ENCODE peak calls at places on chromosomes 16 and 17, in six cellular contexts. One of them, this sample, is unnamed.

GRCh38 chr16:81526199-81526598 is 81.6 kb downstream of the CMIP start:
- DNase-seq in SK-N-SH: no peak
- DNase-seq in H7: no peak
- DNase-seq in colonic mucosa: no peak
- DNase-seq in neural progenitor cell: no peak
- DNase-seq in CD8-positive, alpha-beta memory T cell: no peak
- DNase-seq in this sample: no peak

GRCh38 chr16:82033683-82034300 is 1.3 kb upstream of the HSD17B2 start:
- DNase-seq in SK-N-SH: no peak
- DNase-seq in H7: no peak
- DNase-seq in colonic mucosa: no peak
- DNase-seq in neural progenitor cell: no peak
- DNase-seq in CD8-positive, alpha-beta memory T cell: no peak
- DNase-seq in this sample: no peak

GRCh38 chr17:82647593-82648164 is 565 bp downstream of the WDR45B start:
- DNase-seq in SK-N-SH: peak; percentile 89
- DNase-seq in H7: peak; percentile 91
- DNase-seq in colonic mucosa: peak; percentile 45
- DNase-seq in neural progenitor cell: peak; percentile 54
- DNase-seq in CD8-positive, alpha-beta memory T cell: peak; percentile 53
- DNase-seq in this sample: no peak

GRCh38 chr17:4143563-4144410 is 790 bp downstream of the CYB5D2 start:
- DNase-seq in SK-N-SH: peak; percentile 88
- DNase-seq in H7: peak; percentile 93
- DNase-seq in colonic mucosa: peak; percentile 90
- DNase-seq in neural progenitor cell: peak; percentile 97
- DNase-seq in CD8-positive, alpha-beta memory T cell: peak; percentile 86
- DNase-seq in this sample: peak; percentile 96

GRCh38 chr16:23508589-23509440 is 1.5 kb downstream of the GGA2 start:
- DNase-seq in SK-N-SH: no peak
- DNase-seq in H7: peak; percentile 47
- DNase-seq in colonic mucosa: peak; percentile 58
- DNase-seq in neural progenitor cell: peak; percentile 73
- DNase-seq in CD8-positive, alpha-beta memory T cell: no peak
- DNase-seq in this sample: no peak

GRCh38 chr16:88389191-88389590 is 6.4 kb downstream of the ZNF469 start:
- DNase-seq in SK-N-SH: no peak
- DNase-seq in H7: no peak
- DNase-seq in colonic mucosa: no peak
- DNase-seq in neural progenitor cell: no peak
- DNase-seq in CD8-positive, alpha-beta memory T cell: no peak
- DNase-seq in this sample: no peak

GRCh38 chr16:87068751-87069150 is 248.4 kb downstream of the C16orf95 start:
- DNase-seq in SK-N-SH: no peak
- DNase-seq in H7: no peak
- DNase-seq in colonic mucosa: no peak
- DNase-seq in neural progenitor cell: no peak
- DNase-seq in CD8-positive, alpha-beta memory T cell: no peak
- DNase-seq in this sample: no peak

GRCh38 chr16:22260490-22260889 is 36.7 kb upstream of the POLR3E start:
- DNase-seq in SK-N-SH: no peak
- DNase-seq in H7: no peak
- DNase-seq in colonic mucosa: no peak
- DNase-seq in neural progenitor cell: no peak
- DNase-seq in CD8-positive, alpha-beta memory T cell: no peak
- DNase-seq in this sample: no peak

GRCh38 chr16:64392456-64392855 is 729.4 kb downstream of the CDH11 start:
- DNase-seq in SK-N-SH: no peak
- DNase-seq in H7: no peak
- DNase-seq in colonic mucosa: no peak
- DNase-seq in neural progenitor cell: no peak
- DNase-seq in CD8-positive, alpha-beta memory T cell: no peak
- DNase-seq in this sample: no peak

GRCh38 chr17:81416612-81417011 is 21.4 kb downstream of the BAHCC1 start:
- DNase-seq in SK-N-SH: no peak
- DNase-seq in H7: no peak
- DNase-seq in colonic mucosa: peak; percentile 24
- DNase-seq in neural progenitor cell: no peak
- DNase-seq in CD8-positive, alpha-beta memory T cell: no peak
- DNase-seq in this sample: no peak

GRCh38 chr16:13307255-13307654 is 405.9 kb downstream of the SHISA9 start:
- DNase-seq in SK-N-SH: no peak
- DNase-seq in H7: no peak
- DNase-seq in colonic mucosa: no peak
- DNase-seq in neural progenitor cell: no peak
- DNase-seq in CD8-positive, alpha-beta memory T cell: no peak
- DNase-seq in this sample: no peak

GRCh38 chr16:79613009-79613408 is 12.5 kb upstream of the MAF start:
- DNase-seq in SK-N-SH: no peak
- DNase-seq in H7: no peak
- DNase-seq in colonic mucosa: no peak
- DNase-seq in neural progenitor cell: no peak
- DNase-seq in CD8-positive, alpha-beta memory T cell: no peak
- DNase-seq in this sample: no peak

GRCh38 chr16:48408688-48409087 is 23.5 kb upstream of the SIAH1 start:
- DNase-seq in SK-N-SH: no peak
- DNase-seq in H7: no peak
- DNase-seq in colonic mucosa: peak; percentile 62
- DNase-seq in neural progenitor cell: no peak
- DNase-seq in CD8-positive, alpha-beta memory T cell: no peak
- DNase-seq in this sample: peak; percentile 57

GRCh38 chr16:74738134-74738541 is 36.5 kb downstream of the FA2H start:
- DNase-seq in SK-N-SH: peak; percentile 17
- DNase-seq in H7: peak; percentile 64
- DNase-seq in colonic mucosa: peak; percentile 46
- DNase-seq in neural progenitor cell: peak; percentile 34
- DNase-seq in CD8-positive, alpha-beta memory T cell: no peak
- DNase-seq in this sample: no peak

GRCh38 chr16:17213974-17214373 is 256.8 kb downstream of the XYLT1 start:
- DNase-seq in SK-N-SH: no peak
- DNase-seq in H7: no peak
- DNase-seq in colonic mucosa: no peak
- DNase-seq in neural progenitor cell: no peak
- DNase-seq in CD8-positive, alpha-beta memory T cell: no peak
- DNase-seq in this sample: no peak

GRCh38 chr16:14487579-14487978 is 142.5 kb downstream of the PARN start:
- DNase-seq in SK-N-SH: peak; percentile 20
- DNase-seq in H7: no peak
- DNase-seq in colonic mucosa: peak; percentile 28
- DNase-seq in neural progenitor cell: no peak
- DNase-seq in CD8-positive, alpha-beta memory T cell: no peak
- DNase-seq in this sample: no peak

GRCh38 chr17:7633093-7633492 is 3.2 kb downstream of the SHBG start:
- DNase-seq in SK-N-SH: no peak
- DNase-seq in H7: peak; percentile 69
- DNase-seq in colonic mucosa: no peak
- DNase-seq in neural progenitor cell: no peak
- DNase-seq in CD8-positive, alpha-beta memory T cell: no peak
- DNase-seq in this sample: no peak

GRCh38 chr16:47787695-47788094 is 326.6 kb downstream of the PHKB start:
- DNase-seq in SK-N-SH: no peak
- DNase-seq in H7: peak; percentile 17
- DNase-seq in colonic mucosa: no peak
- DNase-seq in neural progenitor cell: peak; percentile 65
- DNase-seq in CD8-positive, alpha-beta memory T cell: no peak
- DNase-seq in this sample: no peak

GRCh38 chr17:56912105-56912999 is 1.5 kb downstream of the TRIM25 start:
- DNase-seq in SK-N-SH: no peak
- DNase-seq in H7: no peak
- DNase-seq in colonic mucosa: peak; percentile 52
- DNase-seq in neural progenitor cell: no peak
- DNase-seq in CD8-positive, alpha-beta memory T cell: no peak
- DNase-seq in this sample: no peak

GRCh38 chr16:59046335-59046734 is 312.2 kb upstream of the GOT2 start:
- DNase-seq in SK-N-SH: no peak
- DNase-seq in H7: no peak
- DNase-seq in colonic mucosa: no peak
- DNase-seq in neural progenitor cell: no peak
- DNase-seq in CD8-positive, alpha-beta memory T cell: no peak
- DNase-seq in this sample: no peak

GRCh38 chr17:253091-253846 is 71.8 kb upstream of the DOC2B start:
- DNase-seq in SK-N-SH: no peak
- DNase-seq in H7: no peak
- DNase-seq in colonic mucosa: peak; percentile 11
- DNase-seq in neural progenitor cell: no peak
- DNase-seq in CD8-positive, alpha-beta memory T cell: no peak
- DNase-seq in this sample: peak; percentile 37

GRCh38 chr16:165539-166374 is at the start of gene HBM:
- DNase-seq in SK-N-SH: peak; percentile 59
- DNase-seq in H7: peak; percentile 84
- DNase-seq in colonic mucosa: no peak
- DNase-seq in neural progenitor cell: peak; percentile 43
- DNase-seq in CD8-positive, alpha-beta memory T cell: no peak
- DNase-seq in this sample: no peak

GRCh38 chr17:52159810-52160578 is 1.5 kb upstream of the CA10 start:
- DNase-seq in SK-N-SH: peak; percentile 44
- DNase-seq in H7: no peak
- DNase-seq in colonic mucosa: no peak
- DNase-seq in neural progenitor cell: peak; percentile 21
- DNase-seq in CD8-positive, alpha-beta memory T cell: no peak
- DNase-seq in this sample: no peak

GRCh38 chr17:45990836-45991235 is 8.2 kb upstream of the STH start:
- DNase-seq in SK-N-SH: no peak
- DNase-seq in H7: peak; percentile 67
- DNase-seq in colonic mucosa: no peak
- DNase-seq in neural progenitor cell: no peak
- DNase-seq in CD8-positive, alpha-beta memory T cell: no peak
- DNase-seq in this sample: no peak

GRCh38 chr17:45991341-45991740 is 7.7 kb upstream of the STH start:
- DNase-seq in SK-N-SH: no peak
- DNase-seq in H7: no peak
- DNase-seq in colonic mucosa: no peak
- DNase-seq in neural progenitor cell: no peak
- DNase-seq in CD8-positive, alpha-beta memory T cell: no peak
- DNase-seq in this sample: no peak

GRCh38 chr17:45992175-45992574 is 6.9 kb upstream of the STH start:
- DNase-seq in SK-N-SH: no peak
- DNase-seq in H7: no peak
- DNase-seq in colonic mucosa: no peak
- DNase-seq in neural progenitor cell: no peak
- DNase-seq in CD8-positive, alpha-beta memory T cell: no peak
- DNase-seq in this sample: no peak

GRCh38 chr17:45994228-45994627 is 4.8 kb upstream of the STH start:
- DNase-seq in SK-N-SH: no peak
- DNase-seq in H7: no peak
- DNase-seq in colonic mucosa: no peak
- DNase-seq in neural progenitor cell: no peak
- DNase-seq in CD8-positive, alpha-beta memory T cell: no peak
- DNase-seq in this sample: no peak

GRCh38 chr17:45992904-45993303 is 6.1 kb upstream of the STH start:
- DNase-seq in SK-N-SH: no peak
- DNase-seq in H7: peak; percentile 73
- DNase-seq in colonic mucosa: no peak
- DNase-seq in neural progenitor cell: peak; percentile 34
- DNase-seq in CD8-positive, alpha-beta memory T cell: no peak
- DNase-seq in this sample: no peak
- H3K4me3 ChIP-seq in SK-N-SH: no peak overlapping the region
- H3K4me3 ChIP-seq in H7: no peak overlapping the region
- H3K4me3 ChIP-seq in colonic mucosa: no peak overlapping the region
- H3K4me3 ChIP-seq in neural progenitor cell: no peak overlapping the region
- H3K4me3 ChIP-seq in CD8-positive, alpha-beta memory T cell: no peak overlapping the region
- H3K4me3 ChIP-seq in this sample: no peak overlapping the region

GRCh38 chr17:48037924-48038323 is 327 bp upstream of the COPZ2 start:
- DNase-seq in SK-N-SH: no peak
- DNase-seq in H7: peak; percentile 71
- DNase-seq in colonic mucosa: no peak
- DNase-seq in neural progenitor cell: no peak
- DNase-seq in CD8-positive, alpha-beta memory T cell: no peak
- DNase-seq in this sample: no peak
- H3K4me3 ChIP-seq in SK-N-SH: peak overlapping the region; percentile 21
- H3K4me3 ChIP-seq in H7: peak overlapping the region; percentile 22
- H3K4me3 ChIP-seq in colonic mucosa: no peak overlapping the region
- H3K4me3 ChIP-seq in neural progenitor cell: peak overlapping the region; percentile 72
- H3K4me3 ChIP-seq in CD8-positive, alpha-beta memory T cell: no peak overlapping the region
- H3K4me3 ChIP-seq in this sample: peak overlapping the region; percentile 34

GRCh38 chr17:67845374-67845773 is 20.1 kb downstream of the BPTF start:
- DNase-seq in SK-N-SH: no peak
- DNase-seq in H7: no peak
- DNase-seq in colonic mucosa: no peak
- DNase-seq in neural progenitor cell: no peak
- DNase-seq in CD8-positive, alpha-beta memory T cell: no peak
- DNase-seq in this sample: no peak
- H3K4me3 ChIP-seq in SK-N-SH: no peak overlapping the region
- H3K4me3 ChIP-seq in H7: no peak overlapping the region
- H3K4me3 ChIP-seq in colonic mucosa: no peak overlapping the region
- H3K4me3 ChIP-seq in neural progenitor cell: no peak overlapping the region
- H3K4me3 ChIP-seq in CD8-positive, alpha-beta memory T cell: no peak overlapping the region
- H3K4me3 ChIP-seq in this sample: no peak overlapping the region

DNA sequence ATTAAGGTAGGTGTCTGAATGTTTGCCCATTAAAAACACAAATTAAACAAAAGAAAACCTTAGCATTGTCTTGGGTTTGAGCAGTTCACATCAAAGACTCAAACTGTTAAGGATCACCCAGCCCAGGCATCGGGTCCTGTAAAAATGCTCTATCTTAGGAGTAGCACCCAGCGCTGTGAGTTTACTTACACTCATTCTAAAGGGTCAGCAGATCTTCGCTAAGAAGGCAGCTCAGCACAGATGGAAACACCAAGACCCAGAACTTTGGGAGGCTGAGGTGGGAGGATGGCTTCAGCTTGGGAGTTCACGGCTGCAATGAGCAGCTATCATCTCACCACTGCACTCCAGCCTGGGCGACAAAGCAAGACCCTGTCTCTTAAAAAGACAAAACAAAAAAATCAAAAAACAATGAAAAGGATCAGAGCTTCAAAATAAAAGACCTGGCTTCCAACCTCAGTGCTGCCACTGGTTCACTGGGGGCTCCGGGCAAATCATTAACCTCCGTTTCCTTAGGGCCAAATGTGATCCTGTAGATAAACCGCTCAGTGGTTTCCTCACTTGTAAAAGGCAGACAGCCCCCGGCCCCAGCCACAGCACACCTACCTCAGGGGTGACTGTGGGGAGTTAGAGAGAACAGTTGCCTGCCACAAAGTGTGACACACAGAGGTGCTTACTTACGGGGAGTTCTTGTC is 11.1 kb downstream of the COG1 start:
- DNase-seq in SK-N-SH: no peak
- DNase-seq in H7: no peak
- DNase-seq in colonic mucosa: no peak
- DNase-seq in neural progenitor cell: no peak
- DNase-seq in CD8-positive, alpha-beta memory T cell: no peak
- DNase-seq in this sample: no peak
- H3K4me3 ChIP-seq in SK-N-SH: no peak overlapping the region
- H3K4me3 ChIP-seq in H7: no peak overlapping the region
- H3K4me3 ChIP-seq in colonic mucosa: no peak overlapping the region
- H3K4me3 ChIP-seq in neural progenitor cell: no peak overlapping the region
- H3K4me3 ChIP-seq in CD8-positive, alpha-beta memory T cell: no peak overlapping the region
- H3K4me3 ChIP-seq in this sample: no peak overlapping the region

GRCh38 chr16:27242868-27243590 is 25.5 kb downstream of the NSMCE1 start:
- DNase-seq in SK-N-SH: no peak
- DNase-seq in H7: peak; percentile 61
- DNase-seq in colonic mucosa: no peak
- DNase-seq in neural progenitor cell: peak; percentile 62
- DNase-seq in CD8-positive, alpha-beta memory T cell: no peak
- DNase-seq in this sample: peak; percentile 66
- H3K4me3 ChIP-seq in SK-N-SH: no peak overlapping the region
- H3K4me3 ChIP-seq in H7: no peak overlapping the region
- H3K4me3 ChIP-seq in colonic mucosa: no peak overlapping the region
- H3K4me3 ChIP-seq in neural progenitor cell: no peak overlapping the region
- H3K4me3 ChIP-seq in CD8-positive, alpha-beta memory T cell: peak overlapping the region; percentile 34
- H3K4me3 ChIP-seq in this sample: peak overlapping the region; percentile 17